ENCODE peak calls at places on chromosome 10, in six cellular contexts. A, Q, K, O, R and J are unnamed samples.

GRCh38 chr10:30540286-30540685 is 89.3 kb downstream of the LYZL2 start:
- DNase-seq in O (no peak), A (no peak), Q (no peak), R (no peak), K (no peak), J (no peak)

GRCh38 chr10:21393941-21394340 is 131.5 kb downstream of the SKIDA1 start:
- DNase-seq in A (no peak), K (no peak), O (no peak), Q (no peak), R (no peak), J (no peak)

GRCh38 chr10:86878973-86879781 is 78.2 kb downstream of the MMRN2 start:
- DNase-seq in K (no peak), R (no peak), A (no peak), Q (no peak), O (no peak), J (no peak)

GRCh38 chr10:125662616-125663015 is 20.3 kb downstream of the TEX36 start:
- DNase-seq in R (no peak), Q (no peak), K (peak), O (no peak), A (no peak), J (no peak)

GRCh38 chr10:50375745-50376144 is 124.4 kb upstream of the ASAH2 start:
- DNase-seq in K (no peak), Q (no peak), R (no peak), A (no peak), O (no peak), J (no peak)

GRCh38 chr10:49280001-49280408 is 19.0 kb upstream of the C10orf71 start:
- DNase-seq in Q (no peak), A (no peak), K (no peak), R (no peak), O (peak), J (peak)

GRCh38 chr10:115951242-115951641 is 321.8 kb downstream of the GFRA1 start:
- DNase-seq in R (no peak), Q (no peak), A (no peak), O (no peak), K (no peak), J (no peak)

GRCh38 chr10:68562666-68563522 is 2.8 kb downstream of the TET1 start:
- DNase-seq in R (no peak), O (peak), Q (peak), A (no peak), K (no peak), J (no peak)

GRCh38 chr10:804787-805634 is 115.5 kb upstream of the DIP2C start:
- DNase-seq in A (no peak), O (no peak), K (no peak), R (no peak), Q (no peak), J (peak)

GRCh38 chr10:63921932-63922713 is 400.9 kb downstream of the REEP3 start:
- DNase-seq in K (no peak), Q (no peak), R (no peak), O (no peak), A (no peak), J (no peak)

GRCh38 chr10:119541459-119542356 is 811 bp downstream of the RGS10 start:
- DNase-seq in Q (no peak), K (no peak), O (peak), A (no peak), R (no peak), J (peak)

GRCh38 chr10:73998623-73999622 is 1.0 kb downstream of the VCL start:
- DNase-seq in O (peak), A (peak), K (peak), R (no peak), Q (peak), J (peak)

GRCh38 chr10:88990528-88991160 is at the start of gene FAS:
- DNase-seq in K (peak), R (peak), A (peak), O (peak), Q (peak), J (peak)

GRCh38 chr10:19819419-19820033 is 3.3 kb downstream of the PLXDC2 start:
- DNase-seq in Q (peak), A (no peak), K (peak), R (no peak), O (peak), J (no peak)

GRCh38 chr10:98419456-98420261 is 4.7 kb upstream of the PYROXD2 start:
- DNase-seq in A (no peak), R (no peak), O (no peak), Q (no peak), K (no peak), J (no peak)

GRCh38 chr10:1454964-1455363 is 282.4 kb downstream of the ADARB2 start:
- DNase-seq in A (no peak), R (no peak), Q (no peak), K (no peak), O (no peak), J (no peak)

GRCh38 chr10:34941471-34942357 is 126.6 kb upstream of the PARD3 start:
- DNase-seq in Q (no peak), O (peak), R (no peak), K (no peak), A (no peak), J (no peak)

GRCh38 chr10:88386878-88387773 is 196.0 kb downstream of the RNLS start:
- DNase-seq in Q (peak), R (no peak), A (peak), K (peak), O (peak), J (no peak)